ENCODE peak calls at places on chromosome 18, in ten cellular contexts. One of them, this sample, is unnamed.

GRCh38 chr18:62790836-62791772 is 75.8 kb downstream of the PHLPP1 start:
- DNase-seq in GM12878: no peak
- DNase-seq in uterus: no peak
- DNase-seq in thyroid gland: no peak
- DNase-seq in transverse colon: no peak
- DNase-seq in heart left ventricle: no peak
- DNase-seq in breast epithelium: no peak
- DNase-seq in tibial nerve: no peak
- DNase-seq in GM12892: no peak
- DNase-seq in stomach: no peak
- DNase-seq in this sample: no peak

GRCh38 chr18:11175266-11175947 is 26.0 kb upstream of the PIEZO2 start:
- DNase-seq in GM12878: no peak
- DNase-seq in uterus: no peak
- DNase-seq in transverse colon: no peak
- DNase-seq in stomach: no peak
- DNase-seq in thyroid gland: no peak
- DNase-seq in GM12892: no peak
- DNase-seq in tibial nerve: no peak
- DNase-seq in breast epithelium: no peak
- DNase-seq in heart left ventricle: no peak
- DNase-seq in this sample: no peak

GRCh38 chr18:63422862-63423304 is 607 bp upstream of the VPS4B start:
- DNase-seq in transverse colon: no peak
- DNase-seq in stomach: no peak
- DNase-seq in thyroid gland: no peak
- DNase-seq in GM12892: no peak
- DNase-seq in breast epithelium: no peak
- DNase-seq in uterus: no peak
- DNase-seq in tibial nerve: peak
- DNase-seq in heart left ventricle: no peak
- DNase-seq in GM12878: no peak
- DNase-seq in this sample: no peak

GRCh38 chr18:49761771-49762170 is 51.6 kb downstream of the ACAA2 start:
- DNase-seq in tibial nerve: no peak
- DNase-seq in transverse colon: no peak
- DNase-seq in stomach: no peak
- DNase-seq in GM12878: no peak
- DNase-seq in breast epithelium: no peak
- DNase-seq in thyroid gland: no peak
- DNase-seq in uterus: no peak
- DNase-seq in heart left ventricle: no peak
- DNase-seq in GM12892: no peak
- DNase-seq in this sample: no peak

GRCh38 chr18:34921271-34921670 is 119.9 kb upstream of the MAPRE2 start:
- DNase-seq in stomach: no peak
- DNase-seq in GM12878: no peak
- DNase-seq in transverse colon: no peak
- DNase-seq in GM12892: no peak
- DNase-seq in tibial nerve: no peak
- DNase-seq in uterus: no peak
- DNase-seq in thyroid gland: no peak
- DNase-seq in breast epithelium: no peak
- DNase-seq in heart left ventricle: no peak
- DNase-seq in this sample: no peak

GRCh38 chr18:3055861-3056260 is 42.9 kb upstream of the LPIN2 start:
- DNase-seq in tibial nerve: no peak
- DNase-seq in uterus: no peak
- DNase-seq in stomach: no peak
- DNase-seq in transverse colon: no peak
- DNase-seq in GM12878: no peak
- DNase-seq in breast epithelium: no peak
- DNase-seq in heart left ventricle: no peak
- DNase-seq in GM12892: no peak
- DNase-seq in thyroid gland: no peak
- DNase-seq in this sample: no peak

GRCh38 chr18:56748698-56749268 is 97.6 kb downstream of the WDR7 start:
- DNase-seq in GM12878: no peak
- DNase-seq in tibial nerve: no peak
- DNase-seq in heart left ventricle: no peak
- DNase-seq in stomach: no peak
- DNase-seq in thyroid gland: no peak
- DNase-seq in breast epithelium: no peak
- DNase-seq in GM12892: no peak
- DNase-seq in uterus: no peak
- DNase-seq in transverse colon: no peak
- DNase-seq in this sample: no peak

GRCh38 chr18:22136395-22136794 is 33.0 kb upstream of the GATA6 start:
- DNase-seq in breast epithelium: no peak
- DNase-seq in uterus: no peak
- DNase-seq in heart left ventricle: no peak
- DNase-seq in GM12878: no peak
- DNase-seq in GM12892: no peak
- DNase-seq in tibial nerve: no peak
- DNase-seq in stomach: no peak
- DNase-seq in thyroid gland: no peak
- DNase-seq in transverse colon: no peak
- DNase-seq in this sample: no peak

GRCh38 chr18:23274638-23275482 is 139.6 kb downstream of the CABLES1 start:
- DNase-seq in uterus: peak
- DNase-seq in tibial nerve: no peak
- DNase-seq in thyroid gland: peak
- DNase-seq in heart left ventricle: no peak
- DNase-seq in transverse colon: no peak
- DNase-seq in GM12892: no peak
- DNase-seq in breast epithelium: no peak
- DNase-seq in stomach: no peak
- DNase-seq in GM12878: no peak
- DNase-seq in this sample: no peak

GRCh38 chr18:26502834-26503233 is 45.5 kb downstream of the KCTD1 start:
- DNase-seq in transverse colon: no peak
- DNase-seq in heart left ventricle: no peak
- DNase-seq in tibial nerve: no peak
- DNase-seq in uterus: no peak
- DNase-seq in GM12892: no peak
- DNase-seq in stomach: no peak
- DNase-seq in breast epithelium: no peak
- DNase-seq in GM12878: no peak
- DNase-seq in thyroid gland: no peak
- DNase-seq in this sample: no peak

GRCh38 chr18:48667276-48668254 is 128.7 kb downstream of the CTIF start:
- DNase-seq in transverse colon: no peak
- DNase-seq in heart left ventricle: no peak
- DNase-seq in GM12892: no peak
- DNase-seq in thyroid gland: no peak
- DNase-seq in breast epithelium: no peak
- DNase-seq in uterus: no peak
- DNase-seq in stomach: no peak
- DNase-seq in tibial nerve: no peak
- DNase-seq in GM12878: no peak
- DNase-seq in this sample: no peak

DNA sequence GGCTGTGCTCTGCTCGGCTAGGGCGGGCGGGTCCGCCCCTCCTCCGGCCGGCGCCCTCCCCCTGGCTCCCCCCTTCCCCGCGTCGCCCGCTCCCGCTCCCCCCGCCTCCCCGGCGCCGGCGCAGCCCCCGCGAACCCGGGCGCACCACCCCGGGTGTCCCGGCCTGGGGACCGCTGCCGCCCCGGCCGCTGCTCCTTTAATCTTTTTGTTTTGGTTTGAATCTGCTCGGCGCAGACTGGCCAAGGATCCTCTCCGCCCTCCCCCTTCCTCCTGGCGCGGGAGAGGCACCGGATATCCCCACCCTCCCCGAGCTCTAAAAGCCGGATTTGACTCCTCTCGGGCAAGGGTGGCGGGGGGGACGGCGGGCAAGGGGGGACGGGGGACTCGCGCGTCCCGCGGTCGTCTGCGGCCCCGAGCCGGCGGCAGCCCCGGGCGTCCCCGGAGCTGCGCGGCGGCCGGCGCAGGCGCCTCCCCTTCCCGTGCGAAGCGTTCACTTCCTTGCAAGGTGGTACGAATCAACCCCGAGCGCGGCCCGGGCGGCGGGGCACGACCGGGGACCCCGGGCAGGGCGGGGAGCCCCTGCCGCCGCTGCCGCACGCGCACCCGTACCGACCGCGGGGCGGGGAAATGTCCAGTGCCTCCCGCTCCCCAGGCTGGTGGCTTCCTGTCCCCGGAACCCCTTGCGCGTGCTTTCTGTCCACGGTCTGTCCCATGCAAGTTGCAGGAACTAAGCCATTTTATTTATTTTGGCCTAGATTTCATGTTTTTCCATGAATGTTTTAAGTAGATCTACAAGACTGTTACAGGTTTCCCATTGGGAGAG is at the start of gene PTGR3:
- DNase-seq in breast epithelium: peak
- DNase-seq in uterus: peak
- DNase-seq in GM12878: peak
- DNase-seq in heart left ventricle: peak
- DNase-seq in thyroid gland: peak
- DNase-seq in transverse colon: peak
- DNase-seq in GM12892: peak
- DNase-seq in tibial nerve: peak
- DNase-seq in stomach: peak
- DNase-seq in this sample: peak
- TF ChIP-seq POLR2A in breast epithelium: no peak
- TF ChIP-seq POLR2A in uterus: peak
- TF ChIP-seq POLR2A in GM12878: peak
- TF ChIP-seq POLR2A in heart left ventricle: peak
- TF ChIP-seq POLR2A in thyroid gland: peak
- TF ChIP-seq POLR2A in transverse colon: peak
- TF ChIP-seq POLR2A in GM12892: peak
- TF ChIP-seq POLR2A in tibial nerve: peak
- TF ChIP-seq POLR2A in stomach: no peak
- TF ChIP-seq POLR2A in this sample: peak

GRCh38 chr18:25350561-25351201 is 1.3 kb downstream of the ZNF521 start:
- DNase-seq in stomach: no peak
- DNase-seq in transverse colon: peak
- DNase-seq in heart left ventricle: peak
- DNase-seq in uterus: peak
- DNase-seq in GM12892: peak
- DNase-seq in breast epithelium: peak
- DNase-seq in tibial nerve: peak
- DNase-seq in thyroid gland: peak
- DNase-seq in GM12878: no peak
- DNase-seq in this sample: no peak
- TF ChIP-seq POLR2A in stomach: no peak
- TF ChIP-seq POLR2A in transverse colon: no peak
- TF ChIP-seq POLR2A in heart left ventricle: no peak
- TF ChIP-seq POLR2A in uterus: peak
- TF ChIP-seq POLR2A in GM12892: no peak
- TF ChIP-seq POLR2A in breast epithelium: no peak
- TF ChIP-seq POLR2A in tibial nerve: no peak
- TF ChIP-seq POLR2A in thyroid gland: peak
- TF ChIP-seq POLR2A in GM12878: no peak
- TF ChIP-seq POLR2A in this sample: no peak

GRCh38 chr18:8151176-8151575 is 458.1 kb upstream of the RAB12 start:
- DNase-seq in GM12892: no peak
- DNase-seq in heart left ventricle: no peak
- DNase-seq in breast epithelium: no peak
- DNase-seq in transverse colon: no peak
- DNase-seq in uterus: no peak
- DNase-seq in thyroid gland: no peak
- DNase-seq in GM12878: no peak
- DNase-seq in tibial nerve: no peak
- DNase-seq in stomach: no peak
- DNase-seq in this sample: no peak
- TF ChIP-seq POLR2A in GM12892: no peak
- TF ChIP-seq POLR2A in heart left ventricle: no peak
- TF ChIP-seq POLR2A in breast epithelium: no peak
- TF ChIP-seq POLR2A in transverse colon: no peak
- TF ChIP-seq POLR2A in uterus: no peak
- TF ChIP-seq POLR2A in thyroid gland: no peak
- TF ChIP-seq POLR2A in GM12878: no peak
- TF ChIP-seq POLR2A in tibial nerve: no peak
- TF ChIP-seq POLR2A in stomach: no peak
- TF ChIP-seq POLR2A in this sample: no peak

DNA sequence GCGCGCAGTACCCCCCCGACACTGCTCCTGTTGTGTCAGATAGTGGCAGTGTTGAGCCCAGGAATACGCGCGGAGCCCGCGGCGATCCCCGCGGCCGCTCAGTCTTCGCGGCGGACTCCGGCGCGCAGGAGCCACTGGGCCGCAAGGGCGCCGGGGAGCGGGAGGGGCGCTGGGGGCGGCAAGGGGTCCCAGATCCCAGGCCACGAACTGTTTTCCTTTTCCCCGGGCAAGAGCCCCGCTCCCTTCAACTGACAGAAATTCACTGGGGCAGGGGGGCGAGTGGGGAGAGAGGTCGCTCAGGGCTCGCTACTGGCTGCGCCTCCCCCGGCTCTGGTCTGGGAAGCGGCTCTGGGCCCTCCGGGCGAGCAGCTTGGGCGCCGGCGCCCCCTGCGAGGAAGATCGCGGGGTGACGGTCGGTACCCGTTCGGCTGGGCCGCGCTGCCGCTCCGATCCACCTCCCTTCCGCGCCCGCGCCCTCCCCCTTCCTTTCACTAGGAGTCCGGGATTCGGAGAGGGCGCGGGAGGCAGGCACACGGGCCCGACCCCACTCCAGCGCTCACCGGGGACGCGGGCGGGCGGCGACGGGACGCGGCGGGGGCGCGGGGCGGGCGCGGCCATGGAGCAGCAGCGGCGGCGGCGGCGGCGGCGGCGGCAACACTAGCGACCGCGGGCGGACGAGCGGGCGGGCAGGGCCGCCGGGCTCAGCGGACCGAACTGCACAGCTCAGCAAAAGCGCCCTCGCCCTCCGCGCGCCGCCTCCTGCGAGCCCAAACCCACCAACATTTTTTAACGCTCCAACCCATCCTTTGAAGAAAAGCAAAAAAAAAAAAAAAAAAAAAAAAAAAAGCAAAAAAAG is 1.4 kb upstream of the SETBP1 start:
- DNase-seq in stomach: peak
- DNase-seq in GM12892: peak
- DNase-seq in heart left ventricle: peak
- DNase-seq in tibial nerve: peak
- DNase-seq in uterus: peak
- DNase-seq in breast epithelium: peak
- DNase-seq in GM12878: no peak
- DNase-seq in thyroid gland: peak
- DNase-seq in transverse colon: peak
- DNase-seq in this sample: peak
- TF ChIP-seq POLR2A in stomach: no peak
- TF ChIP-seq POLR2A in GM12892: peak
- TF ChIP-seq POLR2A in heart left ventricle: peak
- TF ChIP-seq POLR2A in tibial nerve: peak
- TF ChIP-seq POLR2A in uterus: peak
- TF ChIP-seq POLR2A in breast epithelium: peak
- TF ChIP-seq POLR2A in GM12878: peak
- TF ChIP-seq POLR2A in thyroid gland: peak
- TF ChIP-seq POLR2A in transverse colon: peak
- TF ChIP-seq POLR2A in this sample: no peak